ENCODE peak calls at places on chromosomes 13 and 19, in four cellular contexts. One of them, this sample, is unnamed.

GRCh38 chr19:55586976-55587668 is 6.5 kb upstream of the ZNF579 start:
- DNase-seq in adrenal gland: peak; percentile 97
- DNase-seq in stomach: peak; percentile 99
- DNase-seq in HepG2: peak; percentile 93
- DNase-seq in this sample: peak; percentile 93

GRCh38 chr13:75365724-75366173 is 116.2 kb downstream of the TBC1D4 start:
- DNase-seq in adrenal gland: no peak
- DNase-seq in stomach: no peak
- DNase-seq in HepG2: no peak
- DNase-seq in this sample: no peak

GRCh38 chr13:88919970-88920628 is 1248.9 kb downstream of the SLITRK5 start:
- DNase-seq in adrenal gland: no peak
- DNase-seq in stomach: no peak
- DNase-seq in HepG2: no peak
- DNase-seq in this sample: no peak

GRCh38 chr13:41079725-41080124 is 18.4 kb downstream of the WBP4 start:
- DNase-seq in adrenal gland: no peak
- DNase-seq in stomach: no peak
- DNase-seq in HepG2: no peak
- DNase-seq in this sample: no peak

GRCh38 chr19:35249848-35250711 is 1.3 kb downstream of the LSR start:
- DNase-seq in adrenal gland: no peak
- DNase-seq in stomach: no peak
- DNase-seq in HepG2: no peak
- DNase-seq in this sample: no peak

GRCh38 chr13:110228936-110229904 is 77.7 kb downstream of the COL4A1 start:
- DNase-seq in adrenal gland: no peak
- DNase-seq in stomach: no peak
- DNase-seq in HepG2: no peak
- DNase-seq in this sample: no peak

GRCh38 chr13:67369895-67370660 is 139.9 kb upstream of the PCDH9 start:
- DNase-seq in adrenal gland: no peak
- DNase-seq in stomach: no peak
- DNase-seq in HepG2: no peak
- DNase-seq in this sample: no peak

GRCh38 chr13:27172495-27172842 is 858 bp upstream of the USP12 start:
- DNase-seq in adrenal gland: peak; percentile 14
- DNase-seq in stomach: no peak
- DNase-seq in HepG2: no peak
- DNase-seq in this sample: no peak

GRCh38 chr13:58906329-58907007 is 1257.3 kb downstream of the DIAPH3 start:
- DNase-seq in adrenal gland: no peak
- DNase-seq in stomach: no peak
- DNase-seq in HepG2: no peak
- DNase-seq in this sample: no peak

GRCh38 chr13:75685239-75685697 is 49.1 kb downstream of the LMO7 start:
- DNase-seq in adrenal gland: no peak
- DNase-seq in stomach: no peak
- DNase-seq in HepG2: peak; percentile 42
- DNase-seq in this sample: peak; percentile 44

GRCh38 chr19:12873891-12874745 is 7.1 kb downstream of the DNASE2 start:
- DNase-seq in adrenal gland: no peak
- DNase-seq in stomach: no peak
- DNase-seq in HepG2: no peak
- DNase-seq in this sample: no peak

GRCh38 chr19:6229951-6230712 is 49.6 kb downstream of the MLLT1 start:
- DNase-seq in adrenal gland: no peak
- DNase-seq in stomach: no peak
- DNase-seq in HepG2: no peak
- DNase-seq in this sample: no peak

GRCh38 chr19:4523306-4524110 is 5.2 kb upstream of the PLIN4 start:
- DNase-seq in adrenal gland: peak; percentile 50
- DNase-seq in stomach: peak; percentile 69
- DNase-seq in HepG2: peak; percentile 51
- DNase-seq in this sample: no peak

GRCh38 chr19:12126707-12127106 is 13.4 kb downstream of the ZNF20 start:
- DNase-seq in adrenal gland: peak; percentile 32
- DNase-seq in stomach: no peak
- DNase-seq in HepG2: peak; percentile 24
- DNase-seq in this sample: no peak

GRCh38 chr19:35135389-35135909 is 590 bp upstream of the LGI4 start:
- DNase-seq in adrenal gland: peak; percentile 75
- DNase-seq in stomach: peak; percentile 82
- DNase-seq in HepG2: peak; percentile 65
- DNase-seq in this sample: peak; percentile 80

GRCh38 chr19:51368366-51369282 is at the start of gene CLDND2:
- DNase-seq in adrenal gland: no peak
- DNase-seq in stomach: no peak
- DNase-seq in HepG2: no peak
- DNase-seq in this sample: no peak

GRCh38 chr13:87107626-87108025 is 563.5 kb upstream of the SLITRK5 start:
- DNase-seq in adrenal gland: no peak
- DNase-seq in stomach: no peak
- DNase-seq in HepG2: no peak
- DNase-seq in this sample: no peak

GRCh38 chr19:11152318-11153062 is 3.1 kb downstream of the SPC24 start:
- DNase-seq in adrenal gland: peak; percentile 93
- DNase-seq in stomach: peak; percentile 87
- DNase-seq in HepG2: no peak
- DNase-seq in this sample: peak; percentile 46

GRCh38 chr19:12796146-12797071 is 5.1 kb downstream of the JUNB start:
- DNase-seq in adrenal gland: peak; percentile 84
- DNase-seq in stomach: peak; percentile 79
- DNase-seq in HepG2: peak; percentile 68
- DNase-seq in this sample: peak; percentile 66

GRCh38 chr13:103758222-103758621 is 692.0 kb upstream of the SLC10A2 start:
- DNase-seq in adrenal gland: no peak
- DNase-seq in stomach: no peak
- DNase-seq in HepG2: no peak
- DNase-seq in this sample: no peak

GRCh38 chr13:47990920-47991466 is 10.1 kb downstream of the SUCLA2 start:
- DNase-seq in adrenal gland: no peak
- DNase-seq in stomach: no peak
- DNase-seq in HepG2: no peak
- DNase-seq in this sample: no peak

GRCh38 chr19:8343483-8343844 is 402 bp upstream of the KANK3 start:
- DNase-seq in adrenal gland: no peak
- DNase-seq in stomach: no peak
- DNase-seq in HepG2: no peak
- DNase-seq in this sample: no peak

GRCh38 chr19:610071-610800 is 20.6 kb downstream of the HCN2 start:
- DNase-seq in adrenal gland: peak; percentile 53
- DNase-seq in stomach: peak; percentile 41
- DNase-seq in HepG2: no peak
- DNase-seq in this sample: no peak

GRCh38 chr19:38059897-38060296 is 152.9 kb downstream of the SIPA1L3 start:
- DNase-seq in adrenal gland: no peak
- DNase-seq in stomach: no peak
- DNase-seq in HepG2: no peak
- DNase-seq in this sample: peak; percentile 32

GRCh38 chr13:28609936-28610335 is 49.0 kb upstream of the POMP start:
- DNase-seq in adrenal gland: no peak
- DNase-seq in stomach: no peak
- DNase-seq in HepG2: no peak
- DNase-seq in this sample: no peak

GRCh38 chr13:109874444-109874920 is 88.1 kb upstream of the IRS2 start:
- DNase-seq in adrenal gland: no peak
- DNase-seq in stomach: no peak
- DNase-seq in HepG2: no peak
- DNase-seq in this sample: no peak

GRCh38 chr13:110331362-110331761 is 24.3 kb downstream of the COL4A2 start:
- DNase-seq in adrenal gland: no peak
- DNase-seq in stomach: no peak
- DNase-seq in HepG2: no peak
- DNase-seq in this sample: no peak

GRCh38 chr19:41889896-41890295 is 6.9 kb downstream of the ARHGEF1 start:
- DNase-seq in adrenal gland: no peak
- DNase-seq in stomach: no peak
- DNase-seq in HepG2: no peak
- DNase-seq in this sample: no peak
- H3K4me1 ChIP-seq in adrenal gland: peaks cover 3% of the 10 kb centered on the region
- H3K4me1 ChIP-seq in stomach: peaks cover 29% of the 10 kb centered on the region
- H3K4me1 ChIP-seq in HepG2: peaks cover 45% of the 10 kb centered on the region
- H3K4me1 ChIP-seq in this sample: peaks cover 2% of the 10 kb centered on the region

GRCh38 chr19:41709951-41710645 is 1.7 kb downstream of the CEACAM5 start:
- DNase-seq in adrenal gland: no peak
- DNase-seq in stomach: peak; percentile 19
- DNase-seq in HepG2: no peak
- DNase-seq in this sample: no peak
- TF ChIP-seq POLR2A in adrenal gland: no peak
- TF ChIP-seq POLR2A in stomach: no peak
- TF ChIP-seq POLR2A in HepG2: no peak
- TF ChIP-seq POLR2A in this sample: no peak

GRCh38 chr19:17105548-17105947 is 30.0 kb downstream of the MYO9B start:
- DNase-seq in adrenal gland: no peak
- DNase-seq in stomach: no peak
- DNase-seq in HepG2: no peak
- DNase-seq in this sample: no peak
- H3K4me1 ChIP-seq in adrenal gland: peaks cover 32% of the 10 kb centered on the region
- H3K4me1 ChIP-seq in stomach: peaks cover 15% of the 10 kb centered on the region
- H3K4me1 ChIP-seq in HepG2: no peaks in the 10 kb centered on the region
- H3K4me1 ChIP-seq in this sample: peaks cover 13% of the 10 kb centered on the region

DNA sequence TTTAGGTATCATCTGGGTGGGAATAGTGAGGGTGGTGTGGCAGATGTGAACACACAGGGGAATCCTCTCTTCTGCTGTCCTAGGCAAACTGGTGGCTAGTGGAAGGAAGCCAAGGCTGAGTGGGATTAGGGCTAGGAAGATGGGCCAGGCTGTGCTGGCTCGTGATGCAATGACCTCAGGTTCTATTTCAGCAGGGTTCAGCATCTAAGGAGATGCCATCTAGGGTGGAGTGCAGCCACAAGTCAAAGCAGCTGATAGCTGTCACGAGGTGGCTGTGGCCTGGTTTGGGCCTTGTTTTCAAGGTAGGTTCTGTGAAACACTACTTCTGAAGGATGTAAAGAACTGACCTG is 21.6 kb downstream of the ARL11 start:
- DNase-seq in adrenal gland: no peak
- DNase-seq in stomach: no peak
- DNase-seq in HepG2: no peak
- DNase-seq in this sample: no peak
- TF ChIP-seq POLR2A in adrenal gland: no peak
- TF ChIP-seq POLR2A in stomach: no peak
- TF ChIP-seq POLR2A in HepG2: no peak
- TF ChIP-seq POLR2A in this sample: no peak

GRCh38 chr19:3187662-3188511 is 2.2 kb downstream of the NCLN start:
- DNase-seq in adrenal gland: no peak
- DNase-seq in stomach: no peak
- DNase-seq in HepG2: no peak
- DNase-seq in this sample: no peak
- H3K4me1 ChIP-seq in adrenal gland: peaks cover 49% of the 10 kb centered on the region
- H3K4me1 ChIP-seq in stomach: peaks cover 28% of the 10 kb centered on the region
- H3K4me1 ChIP-seq in HepG2: peaks cover 32% of the 10 kb centered on the region
- H3K4me1 ChIP-seq in this sample: peaks cover 10% of the 10 kb centered on the region

GRCh38 chr13:21668665-21669599 is 1.9 kb upstream of the FGF9 start:
- DNase-seq in adrenal gland: peak; percentile 62
- DNase-seq in stomach: no peak
- DNase-seq in HepG2: no peak
- DNase-seq in this sample: no peak
- TF ChIP-seq POLR2A in adrenal gland: no peak
- TF ChIP-seq POLR2A in stomach: no peak
- TF ChIP-seq POLR2A in HepG2: no peak
- TF ChIP-seq POLR2A in this sample: no peak

DNA sequence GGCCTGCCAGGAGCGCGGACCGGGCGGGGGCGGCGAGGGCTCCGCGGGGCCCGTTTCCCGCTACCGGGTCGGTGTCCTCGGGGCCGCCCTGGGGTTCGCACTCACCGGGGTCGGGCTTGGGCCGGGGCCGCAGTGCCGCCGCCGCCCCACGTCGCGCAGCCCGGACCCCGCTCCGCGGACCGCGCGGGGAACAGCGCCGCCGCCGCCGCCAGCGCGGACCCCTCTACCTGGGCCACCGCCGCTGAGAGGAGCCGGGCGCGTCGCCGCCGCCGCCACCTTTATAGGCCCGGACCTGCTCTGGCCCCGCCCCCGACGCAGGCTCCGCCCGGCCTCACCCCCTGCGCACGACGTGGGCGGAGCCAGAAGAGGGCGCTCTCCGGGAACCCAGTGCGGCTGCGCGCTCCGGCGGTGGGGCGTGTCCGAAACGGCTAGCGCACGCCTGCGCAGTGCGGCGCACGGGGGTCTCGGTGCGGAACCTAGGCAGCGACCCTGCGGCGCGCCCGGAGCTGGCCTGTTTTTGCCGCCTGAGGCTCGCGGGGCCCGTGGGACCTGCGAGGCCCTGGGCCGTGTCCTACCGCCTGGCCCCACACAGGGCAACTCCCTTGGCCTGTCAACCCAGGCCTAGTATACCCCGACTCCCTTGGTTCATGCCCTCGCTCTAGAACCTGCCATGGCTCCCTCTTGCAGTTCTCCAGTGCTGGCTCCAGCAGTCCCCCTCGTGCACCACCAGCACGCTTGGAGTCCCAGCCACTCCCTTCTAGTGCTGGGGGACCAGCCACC is at the start of gene MKNK2:
- DNase-seq in adrenal gland: peak; percentile 92
- DNase-seq in stomach: peak; percentile 94
- DNase-seq in HepG2: peak; percentile 64
- DNase-seq in this sample: peak; percentile 92
- H3K4me1 ChIP-seq in adrenal gland: peaks cover 57% of the 10 kb centered on the region
- H3K4me1 ChIP-seq in stomach: peaks cover 61% of the 10 kb centered on the region
- H3K4me1 ChIP-seq in HepG2: peaks cover 79% of the 10 kb centered on the region
- H3K4me1 ChIP-seq in this sample: peaks cover 45% of the 10 kb centered on the region

DNA sequence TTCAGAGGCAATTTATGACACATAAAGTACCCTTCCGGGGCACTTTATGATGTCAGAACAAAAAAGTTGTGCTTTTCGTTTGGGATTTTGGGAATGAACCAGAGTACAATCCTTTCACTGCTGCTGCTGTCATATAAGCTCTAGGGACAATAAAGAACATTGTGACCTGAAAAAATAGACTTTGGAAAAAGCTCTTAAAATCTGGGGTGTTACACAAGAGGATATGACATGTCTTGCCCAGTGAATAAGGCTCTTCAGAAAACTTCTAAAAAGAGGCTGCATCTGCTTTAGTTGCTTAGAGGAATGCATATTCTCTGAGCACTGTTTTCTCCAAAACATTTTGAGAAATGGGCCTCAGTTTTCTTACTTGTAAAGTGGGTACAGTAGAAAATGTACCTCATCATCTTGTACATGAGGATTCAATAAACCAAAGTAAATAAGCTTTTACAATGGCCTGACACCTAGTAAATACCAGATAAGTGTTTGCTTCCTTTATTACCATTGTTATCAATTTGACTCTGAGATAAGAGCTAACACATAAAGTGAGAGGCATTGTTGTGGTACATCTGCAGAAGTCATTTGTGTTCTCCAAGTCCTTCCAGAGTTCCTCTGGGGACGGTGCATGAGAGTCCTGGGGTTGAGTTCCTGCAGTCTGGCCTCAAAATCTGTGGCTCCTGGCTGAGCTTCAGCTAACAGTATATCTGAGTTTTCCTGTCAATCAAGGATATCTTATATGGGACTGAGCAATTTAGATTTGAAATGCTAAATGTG is 67.4 kb upstream of the EDNRB start:
- DNase-seq in adrenal gland: no peak
- DNase-seq in stomach: no peak
- DNase-seq in HepG2: no peak
- DNase-seq in this sample: no peak
- TF ChIP-seq POLR2A in adrenal gland: no peak
- TF ChIP-seq POLR2A in stomach: no peak
- TF ChIP-seq POLR2A in HepG2: no peak
- TF ChIP-seq POLR2A in this sample: no peak

GRCh38 chr19:9498183-9498902 is at the start of gene ZNF560:
- DNase-seq in adrenal gland: no peak
- DNase-seq in stomach: no peak
- DNase-seq in HepG2: no peak
- DNase-seq in this sample: no peak

GRCh38 chr19:9494096-9494495 is 4.3 kb downstream of the ZNF560 start:
- DNase-seq in adrenal gland: no peak
- DNase-seq in stomach: no peak
- DNase-seq in HepG2: no peak
- DNase-seq in this sample: no peak
- H3K4me1 ChIP-seq in adrenal gland: no peaks in the 10 kb centered on the region
- H3K4me1 ChIP-seq in stomach: no peaks in the 10 kb centered on the region
- H3K4me1 ChIP-seq in HepG2: no peaks in the 10 kb centered on the region
- H3K4me1 ChIP-seq in this sample: no peaks in the 10 kb centered on the region

This sample was measured in prostate gland.